ENCODE peak calls at places on chromosome 18, in six cellular contexts. One of them, this sample, is unnamed.
A peak's percentile ranks its signal among the peaks of the same experiment; 100 is the strongest.

GRCh38 chr18:40121001-40121400 is 1834.0 kb upstream of the PIK3C3 start:
- DNase-seq in ovary: no peak
- DNase-seq in AG09309: no peak
- DNase-seq in body of pancreas: no peak
- DNase-seq in D721Med: no peak
- DNase-seq in cardiac fibroblast: no peak
- DNase-seq in this sample: no peak

GRCh38 chr18:10381516-10381915 is 72.9 kb upstream of the APCDD1 start:
- DNase-seq in ovary: no peak
- DNase-seq in AG09309: no peak
- DNase-seq in body of pancreas: no peak
- DNase-seq in D721Med: no peak
- DNase-seq in cardiac fibroblast: no peak
- DNase-seq in this sample: no peak

GRCh38 chr18:27964811-27965210 is 212.1 kb downstream of the CDH2 start:
- DNase-seq in ovary: no peak
- DNase-seq in AG09309: no peak
- DNase-seq in body of pancreas: no peak
- DNase-seq in D721Med: no peak
- DNase-seq in cardiac fibroblast: peak; percentile 2
- DNase-seq in this sample: no peak

GRCh38 chr18:6593142-6593889 is 136.2 kb upstream of the ARHGAP28 start:
- DNase-seq in ovary: no peak
- DNase-seq in AG09309: no peak
- DNase-seq in body of pancreas: no peak
- DNase-seq in D721Med: no peak
- DNase-seq in cardiac fibroblast: no peak
- DNase-seq in this sample: no peak

GRCh38 chr18:22550366-22550765 is 132.7 kb upstream of the CTAGE1 start:
- DNase-seq in ovary: no peak
- DNase-seq in AG09309: no peak
- DNase-seq in body of pancreas: no peak
- DNase-seq in D721Med: no peak
- DNase-seq in cardiac fibroblast: no peak
- DNase-seq in this sample: peak; percentile 47

GRCh38 chr18:56351911-56352502 is 286.4 kb downstream of the TXNL1 start:
- DNase-seq in ovary: no peak
- DNase-seq in AG09309: no peak
- DNase-seq in body of pancreas: no peak
- DNase-seq in D721Med: no peak
- DNase-seq in cardiac fibroblast: no peak
- DNase-seq in this sample: no peak

GRCh38 chr18:74148543-74149070 is 284 bp downstream of the TIMM21 start:
- DNase-seq in ovary: no peak
- DNase-seq in AG09309: no peak
- DNase-seq in body of pancreas: no peak
- DNase-seq in D721Med: no peak
- DNase-seq in cardiac fibroblast: no peak
- DNase-seq in this sample: no peak

GRCh38 chr18:36179562-36180334 is 7.5 kb upstream of the MOCOS start:
- DNase-seq in ovary: peak; percentile 100
- DNase-seq in AG09309: no peak
- DNase-seq in body of pancreas: peak; percentile 74
- DNase-seq in D721Med: no peak
- DNase-seq in cardiac fibroblast: peak; percentile 96
- DNase-seq in this sample: peak; percentile 90

GRCh38 chr18:22728481-22729105 is 204.5 kb upstream of the RBBP8 start:
- DNase-seq in ovary: no peak
- DNase-seq in AG09309: no peak
- DNase-seq in body of pancreas: no peak
- DNase-seq in D721Med: no peak
- DNase-seq in cardiac fibroblast: peak; percentile 14
- DNase-seq in this sample: no peak

GRCh38 chr18:9539283-9539682 is 64.0 kb downstream of the RALBP1 start:
- DNase-seq in ovary: no peak
- DNase-seq in AG09309: peak; percentile 63
- DNase-seq in body of pancreas: no peak
- DNase-seq in D721Med: no peak
- DNase-seq in cardiac fibroblast: peak; percentile 37
- DNase-seq in this sample: peak; percentile 57

GRCh38 chr18:9782073-9782857 is 74.2 kb downstream of the RAB31 start:
- DNase-seq in ovary: no peak
- DNase-seq in AG09309: peak; percentile 94
- DNase-seq in body of pancreas: no peak
- DNase-seq in D721Med: no peak
- DNase-seq in cardiac fibroblast: peak; percentile 95
- DNase-seq in this sample: peak; percentile 88

GRCh38 chr18:54043484-54044256 is 180.8 kb downstream of the MBD2 start:
- DNase-seq in ovary: no peak
- DNase-seq in AG09309: no peak
- DNase-seq in body of pancreas: no peak
- DNase-seq in D721Med: no peak
- DNase-seq in cardiac fibroblast: peak; percentile 1
- DNase-seq in this sample: peak; percentile 30
- TF ChIP-seq CTCF in ovary: no peak
- TF ChIP-seq CTCF in AG09309: no peak
- TF ChIP-seq CTCF in body of pancreas: no peak
- TF ChIP-seq CTCF in D721Med: no peak
- TF ChIP-seq CTCF in cardiac fibroblast: peak; percentile 3
- TF ChIP-seq CTCF in this sample: no peak

GRCh38 chr18:66393463-66393862 is 210.4 kb downstream of the CDH19 start:
- DNase-seq in ovary: no peak
- DNase-seq in AG09309: no peak
- DNase-seq in body of pancreas: no peak
- DNase-seq in D721Med: no peak
- DNase-seq in cardiac fibroblast: no peak
- DNase-seq in this sample: no peak
- TF ChIP-seq CTCF in ovary: no peak
- TF ChIP-seq CTCF in AG09309: no peak
- TF ChIP-seq CTCF in body of pancreas: no peak
- TF ChIP-seq CTCF in D721Med: no peak
- TF ChIP-seq CTCF in cardiac fibroblast: no peak
- TF ChIP-seq CTCF in this sample: no peak

GRCh38 chr18:3595282-3596273 is 145.6 kb downstream of the TGIF1 start:
- DNase-seq in ovary: no peak
- DNase-seq in AG09309: peak; percentile 92
- DNase-seq in body of pancreas: peak; percentile 44
- DNase-seq in D721Med: no peak
- DNase-seq in cardiac fibroblast: peak; percentile 95
- DNase-seq in this sample: peak; percentile 84

GRCh38 chr18:3593904-3594759 is 144.2 kb downstream of the TGIF1 start:
- DNase-seq in ovary: peak; percentile 88
- DNase-seq in AG09309: peak; percentile 94
- DNase-seq in body of pancreas: peak; percentile 91
- DNase-seq in D721Med: peak; percentile 80
- DNase-seq in cardiac fibroblast: peak; percentile 99
- DNase-seq in this sample: peak; percentile 96

GRCh38 chr18:3597159-3597977 is 147.4 kb downstream of the TGIF1 start:
- DNase-seq in ovary: no peak
- DNase-seq in AG09309: no peak
- DNase-seq in body of pancreas: no peak
- DNase-seq in D721Med: no peak
- DNase-seq in cardiac fibroblast: no peak
- DNase-seq in this sample: no peak

GRCh38 chr18:3594760-3595241 is 144.8 kb downstream of the TGIF1 start:
- DNase-seq in ovary: peak; percentile 46
- DNase-seq in AG09309: no peak
- DNase-seq in body of pancreas: peak; percentile 33
- DNase-seq in D721Med: no peak
- DNase-seq in cardiac fibroblast: peak; percentile 78
- DNase-seq in this sample: peak; percentile 55

GRCh38 chr18:3596324-3597158 is 146.6 kb downstream of the TGIF1 start:
- DNase-seq in ovary: no peak
- DNase-seq in AG09309: no peak
- DNase-seq in body of pancreas: peak; percentile 48
- DNase-seq in D721Med: no peak
- DNase-seq in cardiac fibroblast: peak; percentile 48
- DNase-seq in this sample: no peak
- TF ChIP-seq CTCF in ovary: no peak
- TF ChIP-seq CTCF in AG09309: no peak
- TF ChIP-seq CTCF in body of pancreas: peak; percentile 10
- TF ChIP-seq CTCF in D721Med: no peak
- TF ChIP-seq CTCF in cardiac fibroblast: peak; percentile 18
- TF ChIP-seq CTCF in this sample: no peak

DNA sequence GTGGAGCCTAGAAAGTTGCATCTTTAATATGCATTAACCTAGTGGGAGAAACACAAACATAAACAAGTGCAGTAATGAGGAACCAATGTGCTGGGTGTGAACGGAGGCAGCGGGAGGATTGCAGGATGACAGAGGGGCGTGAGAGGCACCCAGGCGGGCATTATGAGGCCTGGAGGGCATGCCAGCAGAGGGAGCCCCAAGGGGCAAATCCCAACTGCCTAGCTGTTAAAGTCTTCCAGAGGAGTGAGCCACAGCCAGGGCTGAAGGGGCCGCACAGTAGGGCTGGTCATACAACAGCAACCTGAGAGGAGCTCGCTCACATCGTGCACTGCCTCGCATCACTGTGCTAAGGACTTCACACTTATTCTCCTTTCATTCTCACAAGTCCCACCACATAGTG is 13.3 kb upstream of the PRELID3A start:
- DNase-seq in ovary: no peak
- DNase-seq in AG09309: no peak
- DNase-seq in body of pancreas: peak; percentile 31
- DNase-seq in D721Med: no peak
- DNase-seq in cardiac fibroblast: no peak
- DNase-seq in this sample: peak; percentile 31
- TF ChIP-seq CTCF in ovary: no peak
- TF ChIP-seq CTCF in AG09309: peak; percentile 42
- TF ChIP-seq CTCF in body of pancreas: peak; percentile 16
- TF ChIP-seq CTCF in D721Med: peak; percentile 36
- TF ChIP-seq CTCF in cardiac fibroblast: peak; percentile 57
- TF ChIP-seq CTCF in this sample: peak; percentile 25

This sample was measured in MCF 10A.